ENCODE peak calls at places on chromosome 19, in nine cellular contexts. T, X, P, Z, R, D, B, F and A are unnamed samples.
A peak's percentile ranks its signal among the peaks of the same experiment; 100 is the strongest.

GRCh38 chr19:19458110-19458816 is 52.8 kb downstream of the GATAD2A start:
- DNase-seq in T (no peak), X (no peak), P (no peak), Z (no peak), R (no peak), D (no peak), B (no peak), F (no peak), A (no peak)

GRCh38 chr19:5286465-5287029 is 54.1 kb downstream of the PTPRS start:
- DNase-seq in T (no peak), X (no peak), P (no peak), Z (no peak), R (no peak), D (no peak), B (peak; percentile 71), F (no peak), A (no peak)

GRCh38 chr19:6225232-6225635 is 54.5 kb downstream of the MLLT1 start:
- DNase-seq in T (no peak), X (no peak), P (no peak), Z (no peak), R (no peak), D (no peak), B (peak; percentile 80), F (no peak), A (no peak)

GRCh38 chr19:29188704-29189375 is 24.1 kb downstream of the UQCRFS1 start:
- DNase-seq in T (no peak), X (no peak), P (no peak), Z (no peak), R (no peak), D (no peak), B (no peak), F (no peak), A (no peak)

GRCh38 chr19:8404391-8405151 is 8.5 kb upstream of the MARCHF2 start:
- DNase-seq in T (no peak), X (no peak), P (no peak), Z (no peak), R (no peak), D (no peak), B (peak; percentile 34), F (peak; percentile 42), A (no peak)

GRCh38 chr19:16871870-16872269 is 16.9 kb upstream of the F2RL3 start:
- DNase-seq in T (no peak), X (peak; percentile 92), P (no peak), Z (no peak), R (no peak), D (no peak), B (peak; percentile 22), F (no peak), A (no peak)

GRCh38 chr19:8629184-8629583 is 1.2 kb upstream of the NFILZ start:
- DNase-seq in T (no peak), X (no peak), P (no peak), Z (no peak), R (no peak), D (no peak), B (no peak), F (no peak), A (no peak)

GRCh38 chr19:28700176-28700575 is 512.8 kb downstream of the UQCRFS1 start:
- DNase-seq in T (no peak), X (no peak), P (no peak), Z (no peak), R (no peak), D (no peak), B (no peak), F (no peak), A (no peak)

GRCh38 chr19:17830567-17831418 is 9.5 kb upstream of the INSL3 start:
- DNase-seq in T (peak; percentile 47), X (peak; percentile 87), P (peak; percentile 62), Z (peak; percentile 40), R (peak; percentile 96), D (peak; percentile 70), B (peak; percentile 94), F (peak; percentile 77), A (no peak)

GRCh38 chr19:33186835-33187540 is 7.1 kb upstream of the LRP3 start:
- DNase-seq in T (no peak), X (no peak), P (no peak), Z (no peak), R (no peak), D (no peak), B (no peak), F (no peak), A (no peak)

GRCh38 chr19:49149652-49150105 is 5.5 kb downstream of the HRC start:
- DNase-seq in T (peak; percentile 55), X (peak; percentile 93), P (no peak), Z (no peak), R (peak; percentile 73), D (no peak), B (peak; percentile 94), F (peak; percentile 75), A (no peak)

GRCh38 chr19:1941146-1942077 is at the start of gene CSNK1G2:
- DNase-seq in T (no peak), X (no peak), P (no peak), Z (no peak), R (no peak), D (no peak), B (no peak), F (peak; percentile 33), A (no peak)

GRCh38 chr19:40257096-40257517 is 28.0 kb downstream of the AKT2 start:
- DNase-seq in T (no peak), X (no peak), P (peak; percentile 33), Z (no peak), R (no peak), D (no peak), B (no peak), F (peak; percentile 55), A (no peak)

GRCh38 chr19:1366899-1367870 is 16.5 kb upstream of the NDUFS7 start:
- DNase-seq in T (no peak), X (no peak), P (no peak), Z (no peak), R (no peak), D (no peak), B (peak; percentile 38), F (no peak), A (no peak)

GRCh38 chr19:6536138-6536671 is 5.4 kb downstream of the TNFSF9 start:
- DNase-seq in T (no peak), X (peak; percentile 71), P (peak; percentile 98), Z (no peak), R (peak; percentile 52), D (peak; percentile 99), B (peak; percentile 91), F (no peak), A (peak; percentile 88)

GRCh38 chr19:55491546-55492360 is 3.5 kb downstream of the SSC5D start:
- DNase-seq in T (no peak), X (no peak), P (no peak), Z (no peak), R (no peak), D (no peak), B (peak; percentile 84), F (no peak), A (no peak)

GRCh38 chr19:31312004-31312403 is 37.2 kb downstream of the TSHZ3 start:
- DNase-seq in T (peak; percentile 26), X (peak; percentile 7), P (no peak), Z (no peak), R (no peak), D (no peak), B (peak; percentile 96), F (no peak), A (no peak)

GRCh38 chr19:35040826-35041547 is 534 bp upstream of the HPN start:
- DNase-seq in T (peak; percentile 92), X (peak; percentile 85), P (no peak), Z (no peak), R (peak; percentile 61), D (no peak), B (no peak), F (peak; percentile 96), A (peak; percentile 23)

GRCh38 chr19:6108721-6109633 is 1.3 kb downstream of the RFX2 start:
- DNase-seq in T (peak; percentile 77), X (peak; percentile 81), P (peak; percentile 28), Z (no peak), R (no peak), D (peak; percentile 25), B (peak; percentile 82), F (no peak), A (peak; percentile 45)

GRCh38 chr19:44738603-44739585 is 9.6 kb upstream of the BCL3 start:
- DNase-seq in T (no peak), X (no peak), P (no peak), Z (no peak), R (no peak), D (peak; percentile 40), B (no peak), F (peak; percentile 65), A (no peak)

GRCh38 chr19:55322495-55322894 is 2.6 kb downstream of the TMEM150B start:
- DNase-seq in T (no peak), X (no peak), P (no peak), Z (no peak), R (no peak), D (no peak), B (peak; percentile 36), F (no peak), A (no peak)

GRCh38 chr19:35644987-35645679 is 3.0 kb upstream of the COX6B1 start:
- DNase-seq in T (peak; percentile 90), X (peak; percentile 48), P (peak; percentile 76), Z (peak; percentile 19), R (peak; percentile 75), D (peak; percentile 71), B (peak; percentile 92), F (peak; percentile 45), A (peak; percentile 48)

GRCh38 chr19:8028951-8029491 is 23.5 kb upstream of the CCL25 start:
- DNase-seq in T (no peak), X (no peak), P (no peak), Z (no peak), R (no peak), D (no peak), B (peak; percentile 85), F (no peak), A (no peak)

GRCh38 chr19:16447015-16447384 is 24.8 kb downstream of the EPS15L1 start:
- DNase-seq in T (peak; percentile 85), X (no peak), P (peak; percentile 66), Z (no peak), R (no peak), D (peak; percentile 89), B (peak; percentile 94), F (no peak), A (peak; percentile 56)

GRCh38 chr19:49518033-49518432 is 5.6 kb downstream of the FCGRT start:
- DNase-seq in T (no peak), X (no peak), P (no peak), Z (no peak), R (no peak), D (no peak), B (peak; percentile 69), F (no peak), A (no peak)

GRCh38 chr19:8259922-8260247 is 48.3 kb downstream of the CD320 start:
- DNase-seq in T (no peak), X (no peak), P (no peak), Z (no peak), R (no peak), D (no peak), B (no peak), F (peak; percentile 1), A (no peak)

GRCh38 chr19:44613295-44614168 is at the start of gene IGSF23:
- DNase-seq in T (no peak), X (no peak), P (no peak), Z (no peak), R (no peak), D (no peak), B (no peak), F (no peak), A (no peak)

GRCh38 chr19:42466521-42467436 is 24.0 kb upstream of the CXCL17 start:
- DNase-seq in T (no peak), X (peak; percentile 56), P (peak; percentile 45), Z (no peak), R (no peak), D (peak; percentile 26), B (peak; percentile 39), F (no peak), A (no peak)

GRCh38 chr19:3373971-3374368 is 7.6 kb downstream of the NFIC start:
- DNase-seq in T (no peak), X (no peak), P (no peak), Z (no peak), R (no peak), D (no peak), B (peak; percentile 76), F (no peak), A (no peak)

GRCh38 chr19:19372656-19373416 is 32.6 kb upstream of the GATAD2A start:
- DNase-seq in T (peak; percentile 25), X (peak; percentile 88), P (peak; percentile 60), Z (no peak), R (no peak), D (peak; percentile 89), B (no peak), F (peak; percentile 34), A (peak; percentile 32)